ENCODE peak calls at places on chromosome 12, in six cellular contexts. G is left ventricle myocardium inferior, M is MM.1S, Z is endodermal cell, Y is ascending aorta, I is pancreas. V is an unnamed sample. For H3K27me3, the result is how much of the 10 kb centered on the place peaks cover.

GRCh38 chr12:32253154-32253795 is 146.1 kb upstream of the FGD4 start:
- DNase-seq in G (no peak), M (no peak), Z (no peak), Y (no peak), I (no peak), V (no peak)

GRCh38 chr12:44703311-44703910 is 172.7 kb downstream of the NELL2 start:
- DNase-seq in G (no peak), M (no peak), Z (no peak), Y (no peak), I (no peak), V (no peak)

GRCh38 chr12:121223283-121223946 is 13.5 kb downstream of the P2RX4 start:
- DNase-seq in G (no peak), M (no peak), Z (peak), Y (no peak), I (no peak), V (no peak)

GRCh38 chr12:100986595-100987547 is 192.3 kb downstream of the ANO4 start:
- DNase-seq in G (no peak), M (no peak), Z (peak), Y (no peak), I (no peak), V (peak)

GRCh38 chr12:52390739-52391617 is 5.5 kb upstream of the KRT84 start:
- DNase-seq in G (no peak), M (peak), Z (peak), Y (no peak), I (no peak), V (no peak)

GRCh38 chr12:92785563-92785950 is 82.8 kb downstream of the PLEKHG7 start:
- DNase-seq in G (no peak), M (no peak), Z (no peak), Y (no peak), I (no peak), V (no peak)

GRCh38 chr12:99498756-99499155 is 148.8 kb upstream of the GARIN6 start:
- DNase-seq in G (no peak), M (no peak), Z (peak), Y (no peak), I (no peak), V (peak)

GRCh38 chr12:122104844-122105243 is 26.3 kb downstream of the MLXIP start:
- DNase-seq in G (no peak), M (no peak), Z (no peak), Y (no peak), I (no peak), V (no peak)

GRCh38 chr12:46218509-46219095 is 50.2 kb downstream of the SLC38A1 start:
- DNase-seq in G (no peak), M (no peak), Z (no peak), Y (no peak), I (no peak), V (no peak)

GRCh38 chr12:452667-453210 is 7.0 kb upstream of the B4GALNT3 start:
- DNase-seq in G (no peak), M (peak), Z (no peak), Y (no peak), I (no peak), V (no peak)

GRCh38 chr12:21828779-21829178 is 54.3 kb upstream of the KCNJ8 start:
- DNase-seq in G (peak), M (no peak), Z (no peak), Y (no peak), I (peak), V (peak)

GRCh38 chr12:94733727-94734126 is 83.4 kb upstream of the TMCC3 start:
- DNase-seq in G (no peak), M (no peak), Z (no peak), Y (no peak), I (no peak), V (no peak)

GRCh38 chr12:38152816-38153736 is 163.5 kb upstream of the ALG10B start:
- DNase-seq in G (no peak), M (no peak), Z (no peak), Y (no peak), I (no peak), V (no peak)

GRCh38 chr12:18546399-18546798 is 191.4 kb downstream of the PLCZ1 start:
- DNase-seq in G (no peak), M (no peak), Z (no peak), Y (no peak), I (no peak), V (no peak)

GRCh38 chr12:45688188-45688587 is 41.3 kb upstream of the ARID2 start:
- DNase-seq in G (no peak), M (no peak), Z (no peak), Y (no peak), I (no peak), V (no peak)

GRCh38 chr12:47935196-47935595 is 28.2 kb upstream of the TMEM106C start:
- DNase-seq in G (peak), M (no peak), Z (peak), Y (no peak), I (no peak), V (peak)

GRCh38 chr12:120677765-120678473 is 9.0 kb upstream of the MLEC start:
- DNase-seq in G (peak), M (no peak), Z (no peak), Y (no peak), I (no peak), V (no peak)

GRCh38 chr12:66232258-66232657 is 43.2 kb downstream of the IRAK3 start:
- DNase-seq in G (no peak), M (peak), Z (no peak), Y (no peak), I (no peak), V (no peak)

GRCh38 chr12:27979145-27979544 is 6.6 kb upstream of the PTHLH start:
- DNase-seq in G (no peak), M (no peak), Z (no peak), Y (no peak), I (no peak), V (no peak)

GRCh38 chr12:42565633-42566032 is 23.9 kb downstream of the PRICKLE1 start:
- DNase-seq in G (no peak), M (no peak), Z (peak), Y (no peak), I (no peak), V (no peak)

GRCh38 chr12:128986957-128987356 is 133.7 kb downstream of the GLT1D1 start:
- DNase-seq in G (no peak), M (no peak), Z (no peak), Y (no peak), I (no peak), V (no peak)

GRCh38 chr12:52389313-52390207 is 4.1 kb upstream of the KRT84 start:
- DNase-seq in G (no peak), M (no peak), Z (peak), Y (no peak), I (no peak), V (no peak)

GRCh38 chr12:67909091-67909531 is 80.1 kb upstream of the IFNG-AS1 start:
- DNase-seq in G (no peak), M (no peak), Z (no peak), Y (no peak), I (no peak), V (peak)

GRCh38 chr12:57545809-57546437 is 1.1 kb downstream of the DCTN2 start:
- DNase-seq in G (no peak), M (no peak), Z (peak), Y (no peak), I (peak), V (no peak)

GRCh38 chr12:21985155-21985554 is 43.9 kb upstream of the ABCC9 start:
- DNase-seq in G (no peak), M (no peak), Z (no peak), Y (no peak), I (no peak), V (no peak)

GRCh38 chr12:95218164-95218851 is 701 bp downstream of the VEZT start:
- DNase-seq in G (no peak), M (peak), Z (no peak), Y (peak), I (no peak), V (no peak)

GRCh38 chr12:58537278-58537677 is 383.0 kb downstream of the LRIG3 start:
- DNase-seq in G (no peak), M (no peak), Z (no peak), Y (no peak), I (no peak), V (no peak)

GRCh38 chr12:68462799-68463198 is 130.6 kb upstream of the MDM1 start:
- DNase-seq in G (no peak), M (peak), Z (no peak), Y (no peak), I (no peak), V (no peak)

GRCh38 chr12:78473136-78473535 is 391.4 kb upstream of the SYT1 start:
- DNase-seq in G (no peak), M (no peak), Z (no peak), Y (no peak), I (no peak), V (no peak)

GRCh38 chr12:65881965-65882413 is 57.7 kb downstream of the HMGA2 start:
- DNase-seq in G (peak), M (no peak), Z (peak), Y (peak), I (peak), V (no peak)

GRCh38 chr12:57175428-57176138 is 28.2 kb upstream of the LRP1-AS start:
- DNase-seq in G (peak), M (peak), Z (peak), Y (peak), I (peak), V (no peak)

GRCh38 chr12:32435921-32436710 is 36.8 kb downstream of the FGD4 start:
- DNase-seq in G (no peak), M (no peak), Z (no peak), Y (no peak), I (no peak), V (no peak)

GRCh38 chr12:79128956-79129355 is 264.4 kb downstream of the SYT1 start:
- DNase-seq in G (no peak), M (no peak), Z (no peak), Y (no peak), I (no peak), V (no peak)

GRCh38 chr12:89451876-89452275 is 72.7 kb downstream of the GALNT4 start:
- DNase-seq in G (peak), M (no peak), Z (peak), Y (no peak), I (no peak), V (no peak)

GRCh38 chr12:25491396-25491948 is 61.6 kb downstream of the LMNTD1 start:
- DNase-seq in G (no peak), M (no peak), Z (peak), Y (no peak), I (no peak), V (no peak)

GRCh38 chr12:6764011-6764828 is 1.9 kb upstream of the PTMS start:
- DNase-seq in G (peak), M (peak), Z (peak), Y (peak), I (peak), V (peak)

GRCh38 chr12:6765048-6765633 is 1.0 kb upstream of the PTMS start:
- DNase-seq in G (no peak), M (no peak), Z (no peak), Y (no peak), I (no peak), V (no peak)

GRCh38 chr12:6767301-6767591 is 1.1 kb downstream of the PTMS start:
- DNase-seq in G (no peak), M (no peak), Z (peak), Y (no peak), I (no peak), V (no peak)

GRCh38 chr12:6766651-6767300 is 613 bp downstream of the PTMS start:
- DNase-seq in G (peak), M (peak), Z (peak), Y (no peak), I (peak), V (no peak)

GRCh38 chr12:6765634-6766581 is at the start of gene PTMS:
- DNase-seq in G (peak), M (no peak), Z (peak), Y (peak), I (peak), V (peak)
- H3K27me3 ChIP-seq in G (under half), M (under half), Z (under half), Y (under half), I (under half), V (under half)

DNA sequence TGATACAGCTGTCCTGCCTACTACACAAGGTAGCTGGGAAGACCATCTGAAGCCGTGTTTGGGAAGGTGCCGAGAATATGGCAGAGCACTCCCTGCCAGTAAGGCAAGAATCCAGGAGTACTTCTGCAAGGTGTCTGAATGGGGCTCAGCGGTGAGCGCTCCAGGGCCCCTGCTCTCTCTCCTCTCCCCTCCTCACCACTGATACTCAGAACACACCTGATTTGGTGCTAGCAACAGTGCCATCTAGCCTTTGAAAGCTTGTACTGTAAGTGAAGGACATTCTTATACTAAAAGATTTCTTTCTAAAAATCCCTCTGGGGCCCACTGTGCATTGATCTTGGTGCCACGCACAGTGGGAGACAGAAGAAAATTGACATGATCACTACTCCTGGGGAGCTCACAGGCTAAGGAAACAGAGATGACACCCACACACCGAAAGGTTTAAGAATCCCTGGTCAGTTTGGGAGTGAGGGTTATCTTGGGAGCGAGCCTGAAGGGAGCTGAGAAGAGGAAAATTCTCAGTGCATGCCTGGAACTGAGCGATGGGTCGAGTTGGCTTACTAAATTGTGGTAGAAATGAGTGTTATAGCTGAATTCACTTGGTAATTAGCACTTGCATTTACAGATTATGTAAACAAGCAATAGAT is 216.9 kb downstream of the NTF3 start:
- DNase-seq in G (no peak), M (peak), Z (peak), Y (no peak), I (no peak), V (no peak)
- H3K4me3 ChIP-seq in G (no peak), M (no peak), Z (no peak), Y (no peak), I (no peak), V (no peak)

GRCh38 chr12:87556985-87557384 is 472.2 kb downstream of the C12orf50 start:
- DNase-seq in G (no peak), M (no peak), Z (no peak), Y (no peak), I (no peak), V (no peak)
- TF ChIP-seq CTCF in G (no peak), M (no peak), Z (no peak), Y (no peak), I (no peak), V (no peak)

GRCh38 chr12:50753232-50753769 is 10.6 kb upstream of the ATF1 start:
- DNase-seq in G (no peak), M (no peak), Z (no peak), Y (no peak), I (no peak), V (no peak)
- H3K27me3 ChIP-seq in G (under half), M (under half), Z (under half), Y (under half), I (under half), V (under half)

DNA sequence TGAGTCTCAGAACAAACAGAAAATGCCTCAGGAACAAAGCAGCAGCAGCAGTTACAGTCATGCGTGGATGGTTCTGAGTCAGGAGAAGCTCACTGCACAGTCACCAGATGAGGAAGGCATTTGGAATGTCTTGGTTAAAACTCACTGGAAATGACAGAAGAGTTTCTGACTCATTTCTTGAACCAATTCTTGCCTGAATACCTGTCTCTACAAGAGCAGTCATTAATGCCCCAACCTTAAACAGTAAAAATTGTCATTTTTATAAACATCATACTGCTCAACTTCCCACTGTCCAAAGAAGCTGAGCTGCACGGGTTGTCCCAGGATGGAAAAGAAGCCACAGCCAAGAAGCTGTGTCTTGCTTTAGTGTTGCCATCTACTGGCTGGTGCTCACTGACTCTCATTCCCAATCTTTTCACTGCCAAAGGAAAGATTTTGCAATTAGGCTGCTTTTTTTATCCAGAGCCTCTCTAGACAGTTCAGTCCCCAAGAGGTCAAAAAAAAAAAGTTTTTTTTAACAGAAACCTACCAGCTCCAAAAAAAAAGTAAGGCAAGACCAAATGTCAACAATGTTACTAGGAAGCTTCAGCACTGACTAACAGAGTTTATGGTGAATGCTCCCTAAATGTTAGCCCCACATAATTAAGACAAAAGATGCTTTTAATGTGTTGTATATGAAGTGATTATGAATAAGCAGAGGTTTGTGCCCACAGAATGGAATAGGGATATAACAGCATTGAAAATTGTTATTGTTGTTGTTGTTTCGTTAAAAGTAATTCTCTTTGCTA is 40.4 kb downstream of the KICS2 start:
- DNase-seq in G (peak), M (no peak), Z (peak), Y (no peak), I (peak), V (peak)
- H3K4me3 ChIP-seq in G (no peak), M (no peak), Z (no peak), Y (peak), I (no peak), V (no peak)

DNA sequence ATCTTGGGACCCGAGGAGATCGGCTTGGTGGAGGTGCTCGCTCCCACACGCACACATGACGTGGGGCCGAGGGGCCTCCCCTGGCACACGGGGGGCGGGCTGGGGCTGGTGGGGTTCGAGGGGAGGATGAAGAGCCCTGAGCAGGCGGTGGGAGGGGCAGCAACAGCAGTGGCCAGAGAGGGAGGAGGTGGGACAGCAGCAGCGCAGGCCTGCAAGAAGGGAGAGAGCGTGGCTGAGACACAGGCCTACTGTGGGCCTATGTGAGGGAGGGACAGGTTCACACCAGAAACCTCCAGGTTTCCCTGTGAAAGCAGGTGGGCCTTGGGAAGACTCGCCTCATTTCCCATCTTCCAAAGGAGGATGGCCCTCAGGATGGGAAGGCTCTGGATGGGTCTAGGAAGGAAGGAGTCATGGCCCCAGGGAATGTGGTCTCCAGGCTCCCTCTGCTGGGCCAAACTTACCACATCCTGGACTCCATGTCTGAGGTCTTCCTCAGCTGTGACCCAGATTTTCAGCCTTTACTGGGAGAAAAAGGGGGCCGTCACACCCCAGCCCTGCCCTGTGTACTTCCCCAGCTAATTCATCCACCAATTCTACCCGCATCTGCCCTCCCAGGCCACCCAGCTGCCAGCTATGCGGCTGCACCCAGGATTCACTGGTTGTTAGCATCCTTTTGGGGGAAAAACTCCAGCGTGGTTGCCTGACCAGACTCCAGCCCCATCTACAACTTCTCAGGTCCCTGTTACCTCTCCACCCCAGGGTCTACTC is 2.8 kb downstream of the PIANP start:
- DNase-seq in G (no peak), M (no peak), Z (peak), Y (no peak), I (no peak), V (no peak)
- TF ChIP-seq CTCF in G (peak), M (peak), Z (peak), Y (no peak), I (no peak), V (peak)

GRCh38 chr12:130351331-130351730 is 13.6 kb downstream of the PIWIL1 start:
- DNase-seq in G (no peak), M (no peak), Z (no peak), Y (no peak), I (no peak), V (no peak)

GRCh38 chr12:130354407-130354806 is 16.7 kb downstream of the PIWIL1 start:
- DNase-seq in G (no peak), M (no peak), Z (peak), Y (no peak), I (no peak), V (no peak)

GRCh38 chr12:130347588-130347987 is 9.9 kb downstream of the PIWIL1 start:
- DNase-seq in G (no peak), M (no peak), Z (no peak), Y (no peak), I (no peak), V (no peak)

GRCh38 chr12:130353081-130353480 is 15.4 kb downstream of the PIWIL1 start:
- DNase-seq in G (no peak), M (no peak), Z (no peak), Y (no peak), I (no peak), V (no peak)

GRCh38 chr12:130350715-130351114 is 13.0 kb downstream of the PIWIL1 start:
- DNase-seq in G (no peak), M (no peak), Z (no peak), Y (no peak), I (no peak), V (no peak)
- H3K27me3 ChIP-seq in G (half or more), M (under half), Z (under half), Y (under half), I (under half), V (under half)